ENCODE peak calls at places on chromosomes 7 and 10, in nine cellular contexts. P is ascending aorta; D is IMR-90; E is neural progenitor cell; B is H9; G is RWPE1; U is CD8-positive, alpha-beta T cell; X is heart left ventricle; H is gastrocnemius medialis. L is an unnamed sample.

GRCh38 chr7:145143690-145144089 is 307.8 kb upstream of the TPK1 start:
- DNase-seq in P (no peak), D (no peak), E (no peak), B (no peak), G (no peak), U (no peak), X (no peak), H (no peak), L (no peak)

GRCh38 chr7:18201349-18201748 is 173.7 kb upstream of the PRPS1L1 start:
- DNase-seq in P (no peak), D (no peak), E (no peak), B (no peak), G (no peak), U (no peak), X (no peak), H (no peak), L (no peak)

GRCh38 chr10:131730771-131731497 is 169.9 kb upstream of the PPP2R2D start:
- DNase-seq in P (no peak), D (no peak), E (peak), B (peak), G (no peak), U (no peak), X (no peak), H (no peak), L (no peak)

GRCh38 chr7:38127216-38128207 is 50.5 kb upstream of the STARD3NL start:
- DNase-seq in P (no peak), D (no peak), E (peak), B (no peak), G (no peak), U (no peak), X (no peak), H (no peak), L (no peak)

GRCh38 chr7:157347217-157347904 is 10.6 kb downstream of the DNAJB6 start:
- DNase-seq in P (peak), D (peak), E (no peak), B (no peak), G (peak), U (no peak), X (no peak), H (peak), L (peak)

GRCh38 chr10:108783897-108784296 is 1139.4 kb downstream of the XPNPEP1 start:
- DNase-seq in P (no peak), D (peak), E (peak), B (peak), G (no peak), U (no peak), X (no peak), H (no peak), L (no peak)

GRCh38 chr7:150373049-150373801 is 4.6 kb downstream of the REPIN1 start:
- DNase-seq in P (no peak), D (no peak), E (peak), B (peak), G (no peak), U (no peak), X (no peak), H (no peak), L (no peak)

GRCh38 chr7:156827587-156828203 is 65.3 kb downstream of the LMBR1 start:
- DNase-seq in P (no peak), D (peak), E (peak), B (no peak), G (peak), U (no peak), X (no peak), H (no peak), L (no peak)

GRCh38 chr7:30472771-30473392 is 5.7 kb downstream of the NOD1 start:
- DNase-seq in P (no peak), D (peak), E (no peak), B (no peak), G (no peak), U (no peak), X (no peak), H (no peak), L (no peak)

GRCh38 chr7:67551027-67551426 is 554.4 kb downstream of the TYW1 start:
- DNase-seq in P (no peak), D (no peak), E (no peak), B (no peak), G (no peak), U (no peak), X (peak), H (no peak), L (peak)

GRCh38 chr7:43761919-43762318 is 3.4 kb downstream of the BLVRA start:
- DNase-seq in P (no peak), D (peak), E (no peak), B (no peak), G (no peak), U (no peak), X (no peak), H (no peak), L (no peak)

GRCh38 chr7:51224811-51225581 is 91.6 kb downstream of the COBL start:
- DNase-seq in P (no peak), D (no peak), E (peak), B (peak), G (peak), U (no peak), X (no peak), H (peak), L (no peak)

GRCh38 chr10:74882427-74882826 is 56.0 kb downstream of the KAT6B start:
- DNase-seq in P (no peak), D (peak), E (no peak), B (no peak), G (no peak), U (no peak), X (no peak), H (no peak), L (no peak)

GRCh38 chr10:14674376-14675050 is 100.2 kb downstream of the FAM107B start:
- DNase-seq in P (no peak), D (no peak), E (no peak), B (no peak), G (no peak), U (no peak), X (no peak), H (no peak), L (no peak)

GRCh38 chr10:48444266-48444665 is 137.8 kb downstream of the MAPK8 start:
- DNase-seq in P (no peak), D (peak), E (peak), B (peak), G (peak), U (no peak), X (no peak), H (no peak), L (no peak)

GRCh38 chr7:69225544-69225943 is 372.7 kb upstream of the AUTS2 start:
- DNase-seq in P (no peak), D (no peak), E (no peak), B (no peak), G (no peak), U (no peak), X (no peak), H (no peak), L (no peak)

GRCh38 chr10:112964482-112964881 is 14.4 kb downstream of the TCF7L2 start:
- DNase-seq in P (no peak), D (no peak), E (no peak), B (no peak), G (no peak), U (no peak), X (no peak), H (no peak), L (no peak)

GRCh38 chr10:4331150-4331549 is 494.9 kb upstream of the AKR1E2 start:
- DNase-seq in P (no peak), D (no peak), E (no peak), B (no peak), G (no peak), U (no peak), X (no peak), H (no peak), L (no peak)

GRCh38 chr10:13990392-13990805 is 340.3 kb downstream of the FRMD4A start:
- DNase-seq in P (no peak), D (peak), E (peak), B (no peak), G (no peak), U (no peak), X (no peak), H (peak), L (peak)

GRCh38 chr10:117237401-117237991 is 3.4 kb upstream of the SLC18A2 start:
- DNase-seq in P (no peak), D (no peak), E (no peak), B (no peak), G (no peak), U (no peak), X (no peak), H (no peak), L (no peak)

GRCh38 chr10:86931872-86932271 is 25.5 kb downstream of the MMRN2 start:
- DNase-seq in P (no peak), D (peak), E (no peak), B (no peak), G (no peak), U (no peak), X (no peak), H (no peak), L (no peak)

GRCh38 chr10:6171891-6172354 is 30.8 kb upstream of the PFKFB3 start:
- DNase-seq in P (peak), D (peak), E (no peak), B (no peak), G (no peak), U (no peak), X (peak), H (peak), L (peak)

GRCh38 chr7:149455175-149455950 is 5.5 kb downstream of the ZNF777 start:
- DNase-seq in P (no peak), D (no peak), E (no peak), B (no peak), G (no peak), U (no peak), X (no peak), H (no peak), L (no peak)

GRCh38 chr10:103083977-103084320 is 109.1 kb downstream of the NT5C2 start:
- DNase-seq in P (no peak), D (no peak), E (no peak), B (no peak), G (no peak), U (no peak), X (no peak), H (no peak), L (no peak)

GRCh38 chr7:46512901-46513431 is 591.9 kb upstream of the IGFBP3 start:
- DNase-seq in P (no peak), D (peak), E (no peak), B (no peak), G (no peak), U (no peak), X (no peak), H (no peak), L (no peak)

GRCh38 chr7:156069897-156070296 is 257.6 kb upstream of the SHH start:
- DNase-seq in P (no peak), D (no peak), E (no peak), B (no peak), G (no peak), U (no peak), X (no peak), H (no peak), L (no peak)

GRCh38 chr7:46651070-46651469 is 730.0 kb upstream of the IGFBP3 start:
- DNase-seq in P (no peak), D (no peak), E (no peak), B (no peak), G (peak), U (no peak), X (no peak), H (no peak), L (no peak)

GRCh38 chr10:90276894-90277447 is 575.6 kb downstream of the KIF20B start:
- DNase-seq in P (no peak), D (no peak), E (no peak), B (no peak), G (no peak), U (no peak), X (no peak), H (no peak), L (no peak)

GRCh38 chr10:104331208-104331838 is 6.9 kb downstream of the ITPRIP start:
- DNase-seq in P (peak), D (peak), E (peak), B (peak), G (peak), U (no peak), X (no peak), H (no peak), L (peak)

GRCh38 chr7:139575338-139575680 is 51.8 kb downstream of the CLEC2L start:
- DNase-seq in P (no peak), D (no peak), E (no peak), B (no peak), G (no peak), U (no peak), X (no peak), H (no peak), L (no peak)

GRCh38 chr10:27747096-27747451 is 1.5 kb upstream of the MKX start:
- DNase-seq in P (no peak), D (peak), E (peak), B (peak), G (no peak), U (no peak), X (no peak), H (no peak), L (no peak)

GRCh38 chr7:148914208-148914777 is 30.2 kb upstream of the EZH2 start:
- DNase-seq in P (no peak), D (peak), E (no peak), B (no peak), G (peak), U (no peak), X (no peak), H (no peak), L (no peak)

GRCh38 chr10:11541296-11541695 is 70.2 kb downstream of the USP6NL start:
- DNase-seq in P (no peak), D (no peak), E (no peak), B (no peak), G (no peak), U (no peak), X (no peak), H (no peak), L (no peak)
- TF ChIP-seq CTCF in P (no peak), D (no peak), E (no peak), B (no peak), G (no peak), U (no peak), X (no peak), H (no peak), L (no peak)

GRCh38 chr7:84025332-84025927 is 169.2 kb downstream of the SEMA3A start:
- DNase-seq in P (no peak), D (peak), E (peak), B (no peak), G (peak), U (no peak), X (no peak), H (no peak), L (no peak)

GRCh38 chr7:84022009-84022408 is 172.6 kb downstream of the SEMA3A start:
- DNase-seq in P (no peak), D (no peak), E (no peak), B (no peak), G (no peak), U (no peak), X (no peak), H (no peak), L (no peak)

GRCh38 chr7:84027678-84028077 is 166.9 kb downstream of the SEMA3A start:
- DNase-seq in P (no peak), D (no peak), E (no peak), B (no peak), G (no peak), U (no peak), X (no peak), H (no peak), L (no peak)

GRCh38 chr7:84021292-84021898 is 173.2 kb downstream of the SEMA3A start:
- DNase-seq in P (no peak), D (peak), E (no peak), B (no peak), G (no peak), U (no peak), X (no peak), H (no peak), L (no peak)

DNA sequence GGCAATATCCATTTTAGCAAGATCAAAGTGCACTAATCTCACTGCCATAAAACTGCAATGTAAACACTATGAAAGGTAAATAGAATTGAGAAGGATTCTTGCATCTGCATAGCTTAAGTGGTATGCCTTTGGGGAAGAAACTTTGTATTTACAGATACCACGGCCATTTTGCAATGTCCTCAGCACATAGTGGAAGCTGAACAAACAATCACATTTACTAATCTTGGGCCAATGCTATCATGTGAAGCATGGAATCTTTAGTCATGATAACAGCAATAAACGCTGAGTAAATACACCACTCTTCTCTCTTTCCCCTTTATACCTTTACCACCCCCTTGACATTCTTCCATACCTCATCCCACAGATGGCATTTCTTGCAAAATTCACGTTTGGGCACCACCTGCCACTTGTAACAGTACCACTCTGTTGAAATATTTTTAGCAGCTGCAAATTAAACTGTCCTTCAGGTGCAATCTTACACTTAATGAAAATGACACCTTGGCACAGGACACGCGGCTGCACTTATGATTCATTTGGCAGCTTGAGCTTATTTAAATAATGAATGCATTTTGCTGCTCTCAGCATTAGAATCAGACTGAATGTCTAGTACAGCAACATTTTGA is 171.8 kb downstream of the SEMA3A start:
- DNase-seq in P (no peak), D (peak), E (no peak), B (no peak), G (no peak), U (no peak), X (no peak), H (no peak), L (no peak)
- H3K27ac ChIP-seq in P (no peak), D (no peak), E (no peak), B (no peak), G (no peak), U (no peak), X (no peak), H (no peak), L (no peak)

GRCh38 chr10:125369382-125370326 is 209.3 kb upstream of the CTBP2 start:
- DNase-seq in P (no peak), D (no peak), E (no peak), B (no peak), G (no peak), U (no peak), X (no peak), H (no peak), L (no peak)

GRCh38 chr10:125375210-125375609 is 214.8 kb upstream of the CTBP2 start:
- DNase-seq in P (no peak), D (peak), E (no peak), B (no peak), G (peak), U (no peak), X (no peak), H (no peak), L (no peak)

GRCh38 chr10:125373546-125373945 is 213.2 kb upstream of the CTBP2 start:
- DNase-seq in P (no peak), D (no peak), E (no peak), B (no peak), G (no peak), U (no peak), X (no peak), H (no peak), L (no peak)

DNA sequence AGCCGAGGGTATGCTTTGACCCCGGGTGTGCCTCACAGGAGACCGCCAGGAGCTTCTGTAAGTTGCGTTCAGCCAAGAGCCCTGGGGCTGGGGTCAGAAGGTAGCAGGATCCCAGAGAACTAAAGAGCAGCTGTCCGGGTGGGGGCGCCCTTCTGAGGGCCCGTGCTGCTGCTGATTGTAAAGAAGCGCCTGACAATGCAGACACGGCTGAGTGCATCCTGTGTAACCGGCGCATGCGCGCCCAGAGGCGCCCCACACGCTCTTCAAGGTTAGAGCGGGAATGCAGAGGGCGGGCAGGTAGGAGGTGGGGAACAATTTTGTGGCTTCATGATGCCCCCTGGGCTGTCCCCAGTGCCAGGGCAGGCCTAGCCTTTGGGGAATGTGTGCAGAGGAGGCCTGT is 210.2 kb upstream of the CTBP2 start:
- DNase-seq in P (no peak), D (no peak), E (peak), B (peak), G (no peak), U (no peak), X (no peak), H (no peak), L (no peak)
- TF ChIP-seq CTCF in P (no peak), D (no peak), E (peak), B (peak), G (no peak), U (no peak), X (no peak), H (no peak), L (no peak)

GRCh38 chr10:72461085-72461484 is 106.4 kb upstream of the DNAJB12 start:
- DNase-seq in P (no peak), D (no peak), E (no peak), B (no peak), G (no peak), U (no peak), X (no peak), H (no peak), L (no peak)

GRCh38 chr10:72462261-72462660 is 107.5 kb upstream of the DNAJB12 start:
- DNase-seq in P (no peak), D (no peak), E (no peak), B (no peak), G (no peak), U (no peak), X (no peak), H (no peak), L (no peak)

GRCh38 chr10:72464438-72464837 is 109.7 kb upstream of the DNAJB12 start:
- DNase-seq in P (no peak), D (no peak), E (no peak), B (no peak), G (no peak), U (no peak), X (no peak), H (no peak), L (no peak)

GRCh38 chr10:72455889-72456588 is 101.3 kb upstream of the DNAJB12 start:
- DNase-seq in P (no peak), D (peak), E (peak), B (no peak), G (no peak), U (no peak), X (no peak), H (no peak), L (no peak)

GRCh38 chr10:72460271-72460670 is 105.6 kb upstream of the DNAJB12 start:
- DNase-seq in P (no peak), D (no peak), E (no peak), B (no peak), G (no peak), U (no peak), X (no peak), H (no peak), L (no peak)
- H3K27ac ChIP-seq in P (no peak), D (no peak), E (no peak), B (no peak), G (no peak), U (no peak), X (no peak), H (no peak), L (no peak)